ENCODE peak calls at places on chromosomes 2 and 18, in four cellular contexts. Z is body of pancreas, Q is WTC11, P is hepatocyte. E is an unnamed sample.

GRCh38 chr2:224221455-224221913 is 180.4 kb downstream of the FAM124B start:
- DNase-seq in Z (no peak), Q (no peak), P (peak), E (peak)

GRCh38 chr2:110868971-110869370 is 136.6 kb downstream of the ACOXL start:
- DNase-seq in Z (no peak), Q (no peak), P (no peak), E (no peak)

GRCh38 chr2:175218551-175218950 is 37.0 kb upstream of the ATP5MC3 start:
- DNase-seq in Z (no peak), Q (no peak), P (no peak), E (no peak)

GRCh38 chr2:128607981-128608506 is 289.4 kb upstream of the HS6ST1 start:
- DNase-seq in Z (peak), Q (no peak), P (no peak), E (peak)

GRCh38 chr2:152432206-152432653 is 97.3 kb downstream of the FMNL2 start:
- DNase-seq in Z (no peak), Q (no peak), P (no peak), E (peak)

GRCh38 chr2:225037374-225038075 is 4.7 kb downstream of the DOCK10 start:
- DNase-seq in Z (no peak), Q (no peak), P (no peak), E (no peak)

GRCh38 chr18:68549257-68549871 is 165.5 kb downstream of the TMX3 start:
- DNase-seq in Z (no peak), Q (no peak), P (no peak), E (peak)

GRCh38 chr2:222969491-222969890 is 82.5 kb upstream of the KCNE4 start:
- DNase-seq in Z (peak), Q (no peak), P (peak), E (peak)

GRCh38 chr18:3513481-3513880 is 63.5 kb downstream of the TGIF1 start:
- DNase-seq in Z (no peak), Q (no peak), P (no peak), E (no peak)

GRCh38 chr2:78309460-78309859 is 716.0 kb upstream of the REG3G start:
- DNase-seq in Z (no peak), Q (no peak), P (no peak), E (no peak)

GRCh38 chr18:48835745-48836191 is 115.0 kb downstream of the SMAD7 start:
- DNase-seq in Z (peak), Q (peak), P (no peak), E (no peak)

GRCh38 chr2:212357606-212358005 is 181.0 kb downstream of the ERBB4 start:
- DNase-seq in Z (no peak), Q (no peak), P (no peak), E (no peak)

GRCh38 chr2:53672881-53673522 is 94.6 kb upstream of the CHAC2 start:
- DNase-seq in Z (no peak), Q (no peak), P (no peak), E (no peak)

GRCh38 chr2:224645722-224646121 is 60.6 kb upstream of the CUL3 start:
- DNase-seq in Z (no peak), Q (no peak), P (no peak), E (no peak)

GRCh38 chr2:69143726-69144360 is 130.9 kb downstream of the ANTXR1 start:
- DNase-seq in Z (no peak), Q (no peak), P (no peak), E (peak)

GRCh38 chr2:128792476-128793054 is 473.9 kb upstream of the HS6ST1 start:
- DNase-seq in Z (no peak), Q (no peak), P (no peak), E (no peak)

GRCh38 chr18:46621871-46622270 is 35.1 kb downstream of the LOXHD1 start:
- DNase-seq in Z (no peak), Q (no peak), P (no peak), E (no peak)

GRCh38 chr2:54635554-54636152 is 87.8 kb upstream of the EML6 start:
- DNase-seq in Z (no peak), Q (no peak), P (no peak), E (no peak)

GRCh38 chr2:223635080-223635479 is 32.9 kb upstream of the SCG2 start:
- DNase-seq in Z (no peak), Q (no peak), P (no peak), E (peak)

GRCh38 chr2:143473206-143473605 is 344.0 kb downstream of the ARHGAP15 start:
- DNase-seq in Z (no peak), Q (no peak), P (no peak), E (peak)

GRCh38 chr18:70641156-70641775 is 352.4 kb downstream of the SOCS6 start:
- DNase-seq in Z (no peak), Q (no peak), P (no peak), E (no peak)

DNA sequence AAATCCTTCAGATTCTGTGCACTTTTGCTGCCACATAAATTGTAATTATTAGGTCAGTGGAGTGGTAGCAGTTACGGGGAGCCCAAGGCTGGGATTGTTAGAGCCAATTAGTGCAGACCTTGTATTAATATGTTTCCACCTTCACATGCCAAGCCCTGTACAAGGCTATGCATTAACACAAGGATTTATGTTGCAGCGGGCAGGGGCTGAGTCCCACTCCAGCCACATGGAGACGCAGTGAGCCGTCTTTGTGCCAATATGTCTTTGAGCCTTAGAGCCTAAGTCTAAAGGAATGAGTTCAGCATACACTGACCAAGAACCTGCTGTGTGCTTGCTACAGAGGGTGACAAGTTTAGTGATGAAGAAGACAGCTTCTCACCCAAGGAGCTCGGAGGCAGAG is 238.2 kb downstream of the TSN start:
- DNase-seq in Z (no peak), Q (no peak), P (no peak), E (no peak)
- TF ChIP-seq CTCF in Z (no peak), Q (no peak), P (no peak), E (no peak)

GRCh38 chr2:206154197-206154596 is 5.0 kb downstream of the NDUFS1 start:
- DNase-seq in Z (no peak), Q (no peak), P (peak), E (peak)
- TF ChIP-seq CTCF in Z (no peak), Q (no peak), P (peak), E (peak)

GRCh38 chr2:199865905-199866304 is 14.9 kb upstream of the FTCDNL1 start:
- DNase-seq in Z (no peak), Q (no peak), P (no peak), E (no peak)

GRCh38 chr2:199855812-199856211 is 4.8 kb upstream of the FTCDNL1 start:
- DNase-seq in Z (no peak), Q (no peak), P (no peak), E (no peak)

GRCh38 chr2:199862779-199863178 is 11.8 kb upstream of the FTCDNL1 start:
- DNase-seq in Z (no peak), Q (no peak), P (no peak), E (peak)

GRCh38 chr2:199861116-199861774 is 10.3 kb upstream of the FTCDNL1 start:
- DNase-seq in Z (no peak), Q (no peak), P (peak), E (peak)
- TF ChIP-seq CTCF in Z (peak), Q (peak), P (peak), E (peak)

GRCh38 chr2:121888189-121888557 is 132.7 kb downstream of the TSN start:
- DNase-seq in Z (no peak), Q (peak), P (no peak), E (peak)
- TF ChIP-seq CTCF in Z (no peak), Q (peak), P (peak), E (peak)

GRCh38 chr18:27211569-27211968 is 26.5 kb upstream of the CHST9 start:
- DNase-seq in Z (no peak), Q (no peak), P (no peak), E (no peak)
- TF ChIP-seq CTCF in Z (no peak), Q (no peak), P (no peak), E (no peak)

DNA sequence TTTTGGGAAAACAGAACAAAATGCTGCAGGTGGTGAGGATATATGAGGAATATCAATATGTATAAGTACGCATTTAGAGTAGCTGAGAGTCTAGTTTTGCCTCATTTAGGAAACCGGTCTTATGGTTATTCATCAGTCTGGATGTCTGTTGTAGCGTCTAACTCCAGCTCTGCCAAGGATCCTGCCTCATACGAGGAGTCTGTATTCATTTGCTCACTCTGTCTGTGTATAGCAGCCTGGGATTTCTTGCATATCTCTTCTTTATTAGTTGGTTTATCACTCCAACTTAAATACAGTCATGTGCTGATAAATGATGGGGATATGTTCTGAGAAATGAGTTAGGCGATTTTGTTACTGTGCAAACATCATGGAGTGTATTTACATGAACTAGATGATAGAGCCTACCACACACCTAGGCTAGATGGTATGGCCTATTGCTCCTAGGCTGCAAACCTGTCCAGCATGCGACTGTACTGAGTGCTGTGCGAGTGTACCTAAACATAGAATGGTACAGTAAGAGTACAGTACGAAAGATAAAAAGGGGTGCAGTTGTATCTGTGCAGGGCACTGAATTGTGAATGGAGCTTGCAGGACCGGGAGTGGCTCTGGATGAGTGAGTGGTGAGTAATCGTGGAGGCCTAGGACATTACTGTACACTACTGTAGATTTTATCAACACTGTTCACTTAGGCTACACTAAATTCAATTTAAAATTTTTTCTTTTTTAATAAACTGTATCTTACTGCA is 148.2 kb downstream of the ZNF407 start:
- DNase-seq in Z (no peak), Q (no peak), P (peak), E (peak)
- TF ChIP-seq CTCF in Z (no peak), Q (no peak), P (no peak), E (no peak)

GRCh38 chr2:226873051-226873620 is 37.3 kb downstream of the RHBDD1 start:
- DNase-seq in Z (no peak), Q (no peak), P (no peak), E (no peak)
- TF ChIP-seq CTCF in Z (no peak), Q (no peak), P (no peak), E (no peak)

GRCh38 chr18:31562726-31563125 is 29.0 kb upstream of the TTR start:
- DNase-seq in Z (no peak), Q (no peak), P (no peak), E (no peak)

GRCh38 chr18:31565782-31566512 is 25.7 kb upstream of the TTR start:
- DNase-seq in Z (no peak), Q (no peak), P (no peak), E (no peak)

GRCh38 chr18:31566576-31567306 is 24.9 kb upstream of the TTR start:
- DNase-seq in Z (no peak), Q (no peak), P (peak), E (no peak)

GRCh38 chr18:31565345-31565744 is 26.3 kb upstream of the TTR start:
- DNase-seq in Z (no peak), Q (no peak), P (no peak), E (no peak)

DNA sequence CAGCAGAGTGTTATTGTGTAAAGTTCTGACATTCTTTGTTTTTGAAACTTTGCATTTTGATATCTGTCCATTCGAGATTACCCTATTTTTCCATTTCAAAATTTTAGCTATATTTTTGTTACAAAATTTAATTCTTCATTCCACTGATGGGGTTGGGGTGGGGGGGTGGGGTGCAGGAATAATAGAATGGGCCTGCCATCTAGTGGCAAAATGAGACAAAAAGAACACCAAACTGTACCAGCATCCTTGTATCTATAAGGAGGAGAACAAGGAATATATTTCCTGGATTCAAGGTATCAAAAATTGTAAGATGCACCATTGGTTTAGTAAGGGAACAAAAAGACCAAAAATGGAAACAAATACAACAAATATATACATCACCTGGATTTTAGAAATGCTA is 27.9 kb upstream of the TTR start:
- DNase-seq in Z (no peak), Q (no peak), P (no peak), E (peak)
- TF ChIP-seq CTCF in Z (no peak), Q (no peak), P (peak), E (peak)

DNA sequence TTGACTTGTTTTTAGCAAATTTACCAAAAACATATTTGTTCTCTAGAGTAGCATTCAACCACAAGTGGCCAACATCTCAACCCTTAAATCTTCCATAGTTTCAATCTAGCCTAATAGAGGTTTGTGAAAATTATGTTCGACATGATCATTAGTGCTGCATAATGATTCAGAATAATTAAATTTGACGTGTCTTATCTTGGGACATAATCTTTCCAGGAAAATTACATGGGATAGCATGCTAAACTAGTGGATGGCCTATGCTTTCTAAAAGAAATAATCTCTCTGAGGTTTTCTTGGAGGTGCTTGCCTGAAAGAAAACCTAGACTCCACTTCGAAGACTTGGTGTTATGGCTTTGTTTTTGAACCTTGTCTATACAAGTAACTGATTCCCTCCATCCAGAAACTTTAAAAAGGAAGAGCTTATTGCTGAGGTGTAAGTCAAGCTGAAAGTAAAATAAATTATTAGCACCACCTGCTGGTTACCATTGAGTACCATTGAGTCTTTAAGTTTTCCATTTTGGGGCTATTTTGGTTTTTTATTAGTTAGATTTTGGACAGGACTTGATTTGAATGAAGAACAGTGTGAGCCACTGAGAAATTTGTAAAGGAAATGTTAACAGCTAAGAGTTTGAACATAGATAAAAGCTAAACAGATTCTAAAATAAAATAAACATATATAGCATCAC is 32.7 kb downstream of the COX7A2L start:
- DNase-seq in Z (no peak), Q (no peak), P (peak), E (peak)
- TF ChIP-seq CTCF in Z (peak), Q (no peak), P (peak), E (peak)

GRCh38 chr2:239770240-239770639 is 254.9 kb downstream of the NDUFA10 start:
- DNase-seq in Z (no peak), Q (no peak), P (peak), E (no peak)
- TF ChIP-seq CTCF in Z (no peak), Q (no peak), P (no peak), E (no peak)